ENCODE peak calls at places on chromosomes 13 and 19, in ten cellular contexts. F, P, L, O, S, B, V, A, Y and Z are unnamed samples.

GRCh38 chr13:78121459-78122348 is 203.1 kb upstream of the EDNRB start:
- DNase-seq in P (peak), A (no peak), F (peak), B (no peak), S (peak), V (peak), O (peak), Y (peak), L (peak), Z (no peak)

GRCh38 chr13:75384881-75385707 is 96.9 kb downstream of the TBC1D4 start:
- DNase-seq in B (no peak), A (no peak), Y (no peak), V (no peak), F (peak), L (no peak), S (no peak), P (no peak), O (no peak), Z (no peak)

GRCh38 chr13:69178000-69178399 is 929.6 kb upstream of the ATXN8OS start:
- DNase-seq in F (no peak), S (no peak), V (no peak), B (no peak), P (no peak), Y (no peak), A (no peak), L (no peak), O (no peak), Z (no peak)

GRCh38 chr13:35474551-35474950 is 1.9 kb downstream of the MAB21L1 start:
- DNase-seq in V (no peak), L (no peak), B (no peak), A (no peak), Y (no peak), F (no peak), O (no peak), S (no peak), P (no peak), Z (no peak)

GRCh38 chr19:8580710-8581281 is 3.6 kb upstream of the MYO1F start:
- DNase-seq in L (peak), A (no peak), O (peak), F (peak), P (peak), Y (peak), B (peak), V (peak), S (peak), Z (peak)

GRCh38 chr13:108155185-108156106 is 59.9 kb downstream of the LIG4 start:
- DNase-seq in S (peak), B (peak), L (peak), F (peak), A (peak), V (peak), P (peak), Y (peak), O (peak), Z (peak)

GRCh38 chr19:41708481-41708880 is at the start of gene CEACAM5:
- DNase-seq in Y (no peak), L (no peak), S (no peak), F (no peak), A (peak), O (no peak), P (no peak), V (no peak), B (no peak), Z (no peak)

GRCh38 chr13:69580255-69580654 is 527.4 kb upstream of the ATXN8OS start:
- DNase-seq in V (no peak), A (no peak), L (no peak), F (no peak), S (no peak), O (no peak), B (no peak), Y (no peak), P (no peak), Z (no peak)

GRCh38 chr13:44816701-44817684 is 172.3 kb downstream of the NUFIP1 start:
- DNase-seq in P (no peak), L (no peak), S (no peak), Y (no peak), O (peak), B (no peak), V (no peak), F (no peak), A (no peak), Z (no peak)

GRCh38 chr13:48402325-48402962 is 10.5 kb downstream of the LPAR6 start:
- DNase-seq in S (no peak), V (no peak), Y (peak), O (no peak), B (no peak), A (no peak), F (no peak), P (no peak), L (no peak), Z (no peak)

GRCh38 chr19:41821003-41821735 is 23.3 kb downstream of the LYPD4 start:
- DNase-seq in O (peak), Y (peak), F (peak), L (peak), B (peak), A (peak), S (no peak), P (peak), V (peak), Z (peak)

GRCh38 chr13:113724016-113724758 is 34.8 kb upstream of the TMEM255B start:
- DNase-seq in V (no peak), F (no peak), A (no peak), P (no peak), L (peak), S (no peak), O (no peak), Y (no peak), B (no peak), Z (no peak)

GRCh38 chr19:328025-328505 is 16.5 kb downstream of the MIER2 start:
- DNase-seq in O (no peak), Y (no peak), P (no peak), V (no peak), S (no peak), A (no peak), B (no peak), L (no peak), F (no peak), Z (no peak)

GRCh38 chr19:49632576-49632975 is 7.4 kb downstream of the RRAS start:
- DNase-seq in Y (no peak), F (no peak), O (no peak), A (no peak), V (no peak), L (no peak), P (no peak), B (no peak), S (no peak), Z (no peak)

GRCh38 chr19:56603829-56604228 is 8.7 kb downstream of the ZNF71 start:
- DNase-seq in A (no peak), S (peak), P (no peak), O (no peak), V (no peak), Y (no peak), L (peak), B (no peak), F (no peak), Z (no peak)

GRCh38 chr13:28582225-28582891 is 76.6 kb upstream of the POMP start:
- DNase-seq in P (no peak), B (no peak), O (no peak), V (no peak), A (no peak), F (no peak), L (no peak), S (no peak), Y (no peak), Z (no peak)

GRCh38 chr13:73335226-73335625 is 276.4 kb downstream of the KLF5 start:
- DNase-seq in V (no peak), Y (no peak), A (no peak), O (no peak), S (no peak), B (no peak), F (no peak), L (peak), P (no peak), Z (no peak)

GRCh38 chr19:708154-709141 is at the start of gene PALM:
- DNase-seq in L (peak), V (no peak), A (no peak), B (no peak), Y (no peak), S (peak), F (peak), P (no peak), O (peak), Z (no peak)

GRCh38 chr19:10747271-10747670 is 29.4 kb downstream of the DNM2 start:
- DNase-seq in V (no peak), O (no peak), P (no peak), A (no peak), L (no peak), B (no peak), S (no peak), F (no peak), Y (no peak), Z (no peak)

GRCh38 chr19:1247747-1248453 is 483 bp upstream of the MIDN start:
- DNase-seq in P (peak), Y (peak), B (peak), S (peak), V (peak), L (peak), F (no peak), A (no peak), O (no peak), Z (no peak)

GRCh38 chr13:21672811-21673591 is 2.1 kb downstream of the FGF9 start:
- DNase-seq in A (no peak), V (no peak), B (no peak), F (peak), S (no peak), P (no peak), O (no peak), Y (peak), L (peak), Z (no peak)

GRCh38 chr13:30017880-30018279 is 167.5 kb upstream of the UBL3 start:
- DNase-seq in F (no peak), S (peak), Y (no peak), A (no peak), O (no peak), P (no peak), V (no peak), B (no peak), L (no peak), Z (no peak)

GRCh38 chr19:4066176-4066606 is 508 bp downstream of the ZBTB7A start:
- DNase-seq in O (no peak), V (peak), S (no peak), F (no peak), Y (peak), L (no peak), A (no peak), P (peak), B (peak), Z (no peak)

GRCh38 chr13:52849727-52850395 is 1.4 kb upstream of the PCDH8 start:
- DNase-seq in S (no peak), O (no peak), A (no peak), P (no peak), L (no peak), V (no peak), Y (no peak), B (no peak), F (peak), Z (no peak)

GRCh38 chr19:8017808-8018207 is 12.4 kb upstream of the ELAVL1 start:
- DNase-seq in P (peak), A (no peak), O (no peak), Y (peak), F (no peak), V (no peak), S (no peak), L (no peak), B (peak), Z (no peak)

GRCh38 chr13:23558675-23559536 is 11.3 kb upstream of the TNFRSF19 start:
- DNase-seq in V (no peak), S (no peak), O (peak), P (no peak), A (no peak), F (peak), L (peak), B (no peak), Y (no peak), Z (no peak)

GRCh38 chr19:13781547-13781946 is 7.3 kb downstream of the C19orf53 start:
- DNase-seq in L (peak), A (peak), S (peak), B (no peak), V (no peak), F (peak), O (peak), Y (no peak), P (no peak), Z (no peak)

GRCh38 chr13:59144700-59145099 is 1019.0 kb downstream of the DIAPH3 start:
- DNase-seq in P (no peak), B (no peak), O (no peak), F (no peak), A (no peak), Y (no peak), V (no peak), S (no peak), L (peak), Z (no peak)

GRCh38 chr19:6806488-6806887 is 34.0 kb downstream of the VAV1 start:
- DNase-seq in O (no peak), V (no peak), P (no peak), A (no peak), S (no peak), L (no peak), Y (no peak), F (no peak), B (no peak), Z (no peak)

GRCh38 chr13:50485979-50486935 is 357.2 kb downstream of the DLEU7 start:
- DNase-seq in Y (no peak), B (no peak), F (peak), P (no peak), V (no peak), S (no peak), A (no peak), O (no peak), L (peak), Z (no peak)